ENCODE peak calls at places on chromosomes 7 and 10, in eight cellular contexts. One of them, this sample, is unnamed.

GRCh38 chr10:120077707-120078492 is 185.4 kb downstream of the SEC23IP start:
- DNase-seq in epithelial cell of proximal tubule: no peak
- DNase-seq in fibroblast of lung: no peak
- DNase-seq in pancreas: no peak
- DNase-seq in progenitor cell of endocrine pancreas: no peak
- DNase-seq in spleen: no peak
- DNase-seq in OCI-LY7: no peak
- DNase-seq in heart left ventricle: no peak
- DNase-seq in this sample: no peak

GRCh38 chr10:114163062-114163861 is 10.7 kb downstream of the CCDC186 start:
- DNase-seq in fibroblast of lung: no peak
- DNase-seq in epithelial cell of proximal tubule: no peak
- DNase-seq in OCI-LY7: no peak
- DNase-seq in spleen: no peak
- DNase-seq in pancreas: no peak
- DNase-seq in heart left ventricle: no peak
- DNase-seq in progenitor cell of endocrine pancreas: no peak
- DNase-seq in this sample: no peak

GRCh38 chr10:94115725-94116124 is 122.0 kb downstream of the PLCE1 start:
- DNase-seq in spleen: no peak
- DNase-seq in progenitor cell of endocrine pancreas: no peak
- DNase-seq in heart left ventricle: no peak
- DNase-seq in pancreas: no peak
- DNase-seq in OCI-LY7: no peak
- DNase-seq in epithelial cell of proximal tubule: no peak
- DNase-seq in fibroblast of lung: no peak
- DNase-seq in this sample: peak

GRCh38 chr10:28254290-28254985 is 48.4 kb downstream of the MPP7 start:
- DNase-seq in heart left ventricle: no peak
- DNase-seq in progenitor cell of endocrine pancreas: no peak
- DNase-seq in OCI-LY7: no peak
- DNase-seq in spleen: no peak
- DNase-seq in pancreas: peak
- DNase-seq in epithelial cell of proximal tubule: no peak
- DNase-seq in fibroblast of lung: peak
- DNase-seq in this sample: peak

GRCh38 chr7:96361116-96361857 is 39.4 kb upstream of the SLC25A13 start:
- DNase-seq in OCI-LY7: no peak
- DNase-seq in pancreas: no peak
- DNase-seq in epithelial cell of proximal tubule: no peak
- DNase-seq in fibroblast of lung: no peak
- DNase-seq in heart left ventricle: no peak
- DNase-seq in spleen: no peak
- DNase-seq in progenitor cell of endocrine pancreas: no peak
- DNase-seq in this sample: no peak

GRCh38 chr7:142586611-142587010 is 162.7 kb upstream of the PRSS1 start:
- DNase-seq in pancreas: no peak
- DNase-seq in OCI-LY7: no peak
- DNase-seq in epithelial cell of proximal tubule: no peak
- DNase-seq in heart left ventricle: no peak
- DNase-seq in fibroblast of lung: no peak
- DNase-seq in spleen: no peak
- DNase-seq in progenitor cell of endocrine pancreas: no peak
- DNase-seq in this sample: no peak

GRCh38 chr7:32905175-32905662 is 13.7 kb upstream of the KBTBD2 start:
- DNase-seq in heart left ventricle: peak
- DNase-seq in pancreas: peak
- DNase-seq in epithelial cell of proximal tubule: no peak
- DNase-seq in progenitor cell of endocrine pancreas: no peak
- DNase-seq in fibroblast of lung: peak
- DNase-seq in spleen: no peak
- DNase-seq in OCI-LY7: no peak
- DNase-seq in this sample: peak

GRCh38 chr7:99624487-99624886 is 7.7 kb downstream of the ZSCAN25 start:
- DNase-seq in OCI-LY7: no peak
- DNase-seq in heart left ventricle: no peak
- DNase-seq in fibroblast of lung: no peak
- DNase-seq in spleen: peak
- DNase-seq in epithelial cell of proximal tubule: no peak
- DNase-seq in pancreas: no peak
- DNase-seq in progenitor cell of endocrine pancreas: no peak
- DNase-seq in this sample: no peak

GRCh38 chr7:22551768-22552513 is 52.0 kb upstream of the STEAP1B start:
- DNase-seq in fibroblast of lung: no peak
- DNase-seq in heart left ventricle: no peak
- DNase-seq in epithelial cell of proximal tubule: no peak
- DNase-seq in progenitor cell of endocrine pancreas: no peak
- DNase-seq in pancreas: no peak
- DNase-seq in spleen: peak
- DNase-seq in OCI-LY7: peak
- DNase-seq in this sample: no peak

GRCh38 chr10:98363188-98363587 is 51.8 kb downstream of the PYROXD2 start:
- DNase-seq in epithelial cell of proximal tubule: no peak
- DNase-seq in OCI-LY7: no peak
- DNase-seq in pancreas: peak
- DNase-seq in progenitor cell of endocrine pancreas: no peak
- DNase-seq in fibroblast of lung: no peak
- DNase-seq in spleen: no peak
- DNase-seq in heart left ventricle: no peak
- DNase-seq in this sample: no peak

GRCh38 chr10:34654211-34654610 is 160.9 kb downstream of the PARD3 start:
- DNase-seq in fibroblast of lung: no peak
- DNase-seq in OCI-LY7: no peak
- DNase-seq in epithelial cell of proximal tubule: no peak
- DNase-seq in progenitor cell of endocrine pancreas: no peak
- DNase-seq in heart left ventricle: no peak
- DNase-seq in spleen: no peak
- DNase-seq in pancreas: no peak
- DNase-seq in this sample: no peak

GRCh38 chr7:132646064-132646463 is 69.8 kb upstream of the PLXNA4 start:
- DNase-seq in progenitor cell of endocrine pancreas: no peak
- DNase-seq in spleen: no peak
- DNase-seq in fibroblast of lung: no peak
- DNase-seq in OCI-LY7: no peak
- DNase-seq in pancreas: no peak
- DNase-seq in heart left ventricle: no peak
- DNase-seq in epithelial cell of proximal tubule: no peak
- DNase-seq in this sample: no peak

GRCh38 chr10:44340557-44340956 is 44.3 kb downstream of the CXCL12 start:
- DNase-seq in heart left ventricle: no peak
- DNase-seq in pancreas: no peak
- DNase-seq in OCI-LY7: no peak
- DNase-seq in spleen: no peak
- DNase-seq in epithelial cell of proximal tubule: no peak
- DNase-seq in fibroblast of lung: no peak
- DNase-seq in progenitor cell of endocrine pancreas: no peak
- DNase-seq in this sample: no peak

GRCh38 chr10:44337081-44337480 is 47.8 kb downstream of the CXCL12 start:
- DNase-seq in progenitor cell of endocrine pancreas: no peak
- DNase-seq in pancreas: no peak
- DNase-seq in spleen: no peak
- DNase-seq in OCI-LY7: no peak
- DNase-seq in fibroblast of lung: no peak
- DNase-seq in epithelial cell of proximal tubule: no peak
- DNase-seq in heart left ventricle: no peak
- DNase-seq in this sample: no peak

GRCh38 chr10:44335330-44336021 is 49.4 kb downstream of the CXCL12 start:
- DNase-seq in heart left ventricle: no peak
- DNase-seq in fibroblast of lung: no peak
- DNase-seq in epithelial cell of proximal tubule: no peak
- DNase-seq in progenitor cell of endocrine pancreas: no peak
- DNase-seq in pancreas: no peak
- DNase-seq in spleen: no peak
- DNase-seq in OCI-LY7: no peak
- DNase-seq in this sample: no peak

GRCh38 chr10:44341901-44342300 is 43.0 kb downstream of the CXCL12 start:
- DNase-seq in spleen: no peak
- DNase-seq in fibroblast of lung: no peak
- DNase-seq in heart left ventricle: no peak
- DNase-seq in pancreas: no peak
- DNase-seq in OCI-LY7: no peak
- DNase-seq in epithelial cell of proximal tubule: no peak
- DNase-seq in progenitor cell of endocrine pancreas: no peak
- DNase-seq in this sample: no peak

GRCh38 chr10:44339218-44339617 is 45.7 kb downstream of the CXCL12 start:
- DNase-seq in OCI-LY7: no peak
- DNase-seq in progenitor cell of endocrine pancreas: no peak
- DNase-seq in heart left ventricle: no peak
- DNase-seq in epithelial cell of proximal tubule: peak
- DNase-seq in pancreas: no peak
- DNase-seq in fibroblast of lung: no peak
- DNase-seq in spleen: no peak
- DNase-seq in this sample: no peak
- TF ChIP-seq CTCF in OCI-LY7: no peak
- TF ChIP-seq CTCF in progenitor cell of endocrine pancreas: peak
- TF ChIP-seq CTCF in heart left ventricle: no peak
- TF ChIP-seq CTCF in epithelial cell of proximal tubule: peak
- TF ChIP-seq CTCF in pancreas: no peak
- TF ChIP-seq CTCF in fibroblast of lung: no peak
- TF ChIP-seq CTCF in spleen: no peak
- TF ChIP-seq CTCF in this sample: no peak

GRCh38 chr7:40043164-40043563 is 91.3 kb downstream of the MPLKIP start:
- DNase-seq in heart left ventricle: no peak
- DNase-seq in fibroblast of lung: no peak
- DNase-seq in pancreas: no peak
- DNase-seq in progenitor cell of endocrine pancreas: no peak
- DNase-seq in OCI-LY7: no peak
- DNase-seq in spleen: no peak
- DNase-seq in epithelial cell of proximal tubule: no peak
- DNase-seq in this sample: no peak

DNA sequence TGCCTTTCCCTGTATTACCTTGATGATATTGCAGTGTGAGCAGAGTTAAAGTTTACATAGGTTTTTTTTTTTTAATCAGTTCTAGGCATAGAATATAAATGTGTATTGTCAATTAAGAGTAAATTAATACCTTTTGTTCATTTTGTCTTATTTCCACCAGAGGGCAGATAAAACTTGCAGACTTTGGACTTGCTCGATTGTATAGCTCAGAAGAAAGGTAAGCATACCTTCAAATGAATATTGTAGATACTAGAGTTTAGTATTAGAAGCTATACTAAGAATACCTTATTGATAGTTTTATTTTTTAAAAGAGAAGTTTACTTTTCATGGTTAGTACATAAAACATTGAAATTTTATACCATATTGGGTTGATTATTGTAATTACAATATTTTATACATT is 86.8 kb downstream of the MPLKIP start:
- DNase-seq in pancreas: no peak
- DNase-seq in heart left ventricle: no peak
- DNase-seq in progenitor cell of endocrine pancreas: no peak
- DNase-seq in spleen: no peak
- DNase-seq in epithelial cell of proximal tubule: no peak
- DNase-seq in OCI-LY7: peak
- DNase-seq in fibroblast of lung: no peak
- DNase-seq in this sample: no peak
- TF ChIP-seq CTCF in pancreas: no peak
- TF ChIP-seq CTCF in heart left ventricle: no peak
- TF ChIP-seq CTCF in progenitor cell of endocrine pancreas: peak
- TF ChIP-seq CTCF in spleen: no peak
- TF ChIP-seq CTCF in epithelial cell of proximal tubule: peak
- TF ChIP-seq CTCF in OCI-LY7: peak
- TF ChIP-seq CTCF in fibroblast of lung: no peak
- TF ChIP-seq CTCF in this sample: peak

GRCh38 chr10:124151466-124152095 is 58.2 kb upstream of the CHST15 start:
- DNase-seq in progenitor cell of endocrine pancreas: no peak
- DNase-seq in spleen: peak
- DNase-seq in fibroblast of lung: no peak
- DNase-seq in OCI-LY7: no peak
- DNase-seq in pancreas: no peak
- DNase-seq in heart left ventricle: no peak
- DNase-seq in epithelial cell of proximal tubule: no peak
- DNase-seq in this sample: no peak

GRCh38 chr10:124150807-124151417 is 57.5 kb upstream of the CHST15 start:
- DNase-seq in progenitor cell of endocrine pancreas: no peak
- DNase-seq in pancreas: no peak
- DNase-seq in fibroblast of lung: no peak
- DNase-seq in heart left ventricle: no peak
- DNase-seq in epithelial cell of proximal tubule: no peak
- DNase-seq in OCI-LY7: no peak
- DNase-seq in spleen: peak
- DNase-seq in this sample: no peak

GRCh38 chr10:124153601-124153930 is 60.2 kb upstream of the CHST15 start:
- DNase-seq in progenitor cell of endocrine pancreas: no peak
- DNase-seq in epithelial cell of proximal tubule: no peak
- DNase-seq in heart left ventricle: no peak
- DNase-seq in spleen: no peak
- DNase-seq in OCI-LY7: no peak
- DNase-seq in pancreas: no peak
- DNase-seq in fibroblast of lung: no peak
- DNase-seq in this sample: no peak

GRCh38 chr10:124152139-124152780 is 58.9 kb upstream of the CHST15 start:
- DNase-seq in heart left ventricle: peak
- DNase-seq in fibroblast of lung: peak
- DNase-seq in spleen: peak
- DNase-seq in OCI-LY7: no peak
- DNase-seq in epithelial cell of proximal tubule: peak
- DNase-seq in progenitor cell of endocrine pancreas: no peak
- DNase-seq in pancreas: peak
- DNase-seq in this sample: peak

GRCh38 chr10:124152781-124153600 is 59.6 kb upstream of the CHST15 start:
- DNase-seq in OCI-LY7: peak
- DNase-seq in fibroblast of lung: peak
- DNase-seq in heart left ventricle: peak
- DNase-seq in spleen: peak
- DNase-seq in progenitor cell of endocrine pancreas: no peak
- DNase-seq in epithelial cell of proximal tubule: peak
- DNase-seq in pancreas: peak
- DNase-seq in this sample: peak
- TF ChIP-seq CTCF in OCI-LY7: no peak
- TF ChIP-seq CTCF in fibroblast of lung: no peak
- TF ChIP-seq CTCF in heart left ventricle: no peak
- TF ChIP-seq CTCF in spleen: no peak
- TF ChIP-seq CTCF in progenitor cell of endocrine pancreas: no peak
- TF ChIP-seq CTCF in epithelial cell of proximal tubule: no peak
- TF ChIP-seq CTCF in pancreas: no peak
- TF ChIP-seq CTCF in this sample: no peak

DNA sequence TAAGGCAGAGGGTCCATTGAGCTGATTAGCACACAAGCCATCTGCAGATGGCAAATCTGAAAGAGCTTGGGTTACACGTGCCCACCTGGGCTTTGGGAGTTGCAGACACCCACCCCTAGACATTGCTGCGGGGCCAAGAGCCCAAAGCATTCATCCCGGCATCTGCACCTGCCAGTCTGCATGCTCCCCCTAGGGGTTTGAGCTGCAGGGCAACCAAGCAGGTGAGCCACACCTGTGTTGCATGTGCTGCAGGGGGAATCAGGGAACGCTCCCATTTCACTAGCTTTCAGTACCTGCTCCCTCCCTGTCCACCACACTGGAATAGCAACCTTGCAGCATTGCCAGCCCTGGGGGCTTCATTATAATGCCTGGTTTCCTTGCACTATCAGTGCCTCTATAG is 21.1 kb downstream of the C7orf33 start:
- DNase-seq in OCI-LY7: no peak
- DNase-seq in fibroblast of lung: no peak
- DNase-seq in epithelial cell of proximal tubule: no peak
- DNase-seq in heart left ventricle: no peak
- DNase-seq in pancreas: no peak
- DNase-seq in progenitor cell of endocrine pancreas: peak
- DNase-seq in spleen: no peak
- DNase-seq in this sample: no peak
- TF ChIP-seq CTCF in OCI-LY7: no peak
- TF ChIP-seq CTCF in fibroblast of lung: no peak
- TF ChIP-seq CTCF in epithelial cell of proximal tubule: no peak
- TF ChIP-seq CTCF in heart left ventricle: no peak
- TF ChIP-seq CTCF in pancreas: no peak
- TF ChIP-seq CTCF in progenitor cell of endocrine pancreas: peak
- TF ChIP-seq CTCF in spleen: no peak
- TF ChIP-seq CTCF in this sample: no peak

GRCh38 chr7:128404826-128405344 is 4.9 kb downstream of the IMPDH1 start:
- DNase-seq in fibroblast of lung: peak
- DNase-seq in epithelial cell of proximal tubule: no peak
- DNase-seq in heart left ventricle: no peak
- DNase-seq in pancreas: no peak
- DNase-seq in progenitor cell of endocrine pancreas: no peak
- DNase-seq in OCI-LY7: peak
- DNase-seq in spleen: no peak
- DNase-seq in this sample: peak
- TF ChIP-seq CTCF in fibroblast of lung: no peak
- TF ChIP-seq CTCF in epithelial cell of proximal tubule: peak
- TF ChIP-seq CTCF in heart left ventricle: no peak
- TF ChIP-seq CTCF in pancreas: no peak
- TF ChIP-seq CTCF in progenitor cell of endocrine pancreas: no peak
- TF ChIP-seq CTCF in OCI-LY7: no peak
- TF ChIP-seq CTCF in spleen: no peak
- TF ChIP-seq CTCF in this sample: peak

This sample was measured in HFFc6.